ENCODE peak calls at places on chromosomes 16 and 17, in nine cellular contexts. One of them, this sample, is unnamed.

GRCh38 chr16:47143329-47143676 is 442 bp downstream of the NETO2 start:
- DNase-seq in heart left ventricle: peak; percentile 76
- DNase-seq in GM12878: no peak
- DNase-seq in B cell: peak; percentile 87
- DNase-seq in fibroblast of lung: peak; percentile 63
- DNase-seq in CD14-positive monocyte: no peak
- DNase-seq in heart right ventricle: peak; percentile 59
- DNase-seq in neural crest cell: peak; percentile 68
- DNase-seq in A549: peak; percentile 84
- DNase-seq in this sample: peak; percentile 88

GRCh38 chr17:67687541-67687940 is 30.2 kb upstream of the NOL11 start:
- DNase-seq in GM12878: no peak
- DNase-seq in neural crest cell: no peak
- DNase-seq in fibroblast of lung: no peak
- DNase-seq in heart left ventricle: no peak
- DNase-seq in heart right ventricle: no peak
- DNase-seq in B cell: no peak
- DNase-seq in A549: no peak
- DNase-seq in CD14-positive monocyte: no peak
- DNase-seq in this sample: no peak

GRCh38 chr17:54172654-54173316 is 350.1 kb downstream of the KIF2B start:
- DNase-seq in A549: peak; percentile 41
- DNase-seq in heart right ventricle: no peak
- DNase-seq in CD14-positive monocyte: no peak
- DNase-seq in heart left ventricle: no peak
- DNase-seq in GM12878: no peak
- DNase-seq in B cell: no peak
- DNase-seq in fibroblast of lung: no peak
- DNase-seq in neural crest cell: peak; percentile 31
- DNase-seq in this sample: no peak

GRCh38 chr16:17260271-17260849 is 210.4 kb downstream of the XYLT1 start:
- DNase-seq in CD14-positive monocyte: no peak
- DNase-seq in heart right ventricle: no peak
- DNase-seq in GM12878: no peak
- DNase-seq in fibroblast of lung: no peak
- DNase-seq in heart left ventricle: no peak
- DNase-seq in A549: no peak
- DNase-seq in neural crest cell: no peak
- DNase-seq in B cell: no peak
- DNase-seq in this sample: no peak

GRCh38 chr17:56125830-56126819 is 27.1 kb upstream of the ANKFN1 start:
- DNase-seq in GM12878: no peak
- DNase-seq in B cell: no peak
- DNase-seq in A549: peak; percentile 52
- DNase-seq in neural crest cell: peak; percentile 18
- DNase-seq in heart right ventricle: no peak
- DNase-seq in heart left ventricle: no peak
- DNase-seq in CD14-positive monocyte: no peak
- DNase-seq in fibroblast of lung: peak; percentile 61
- DNase-seq in this sample: no peak

GRCh38 chr16:72050769-72051464 is 3.4 kb upstream of the HP start:
- DNase-seq in heart left ventricle: no peak
- DNase-seq in heart right ventricle: no peak
- DNase-seq in neural crest cell: no peak
- DNase-seq in CD14-positive monocyte: no peak
- DNase-seq in B cell: no peak
- DNase-seq in fibroblast of lung: peak; percentile 29
- DNase-seq in A549: no peak
- DNase-seq in GM12878: no peak
- DNase-seq in this sample: no peak

GRCh38 chr17:73005360-73005759 is 87.1 kb downstream of the SLC39A11 start:
- DNase-seq in fibroblast of lung: no peak
- DNase-seq in heart right ventricle: no peak
- DNase-seq in B cell: no peak
- DNase-seq in heart left ventricle: no peak
- DNase-seq in GM12878: no peak
- DNase-seq in neural crest cell: no peak
- DNase-seq in CD14-positive monocyte: no peak
- DNase-seq in A549: no peak
- DNase-seq in this sample: no peak

GRCh38 chr16:50251375-50252081 is 14.8 kb upstream of the ADCY7 start:
- DNase-seq in fibroblast of lung: peak; percentile 98
- DNase-seq in B cell: no peak
- DNase-seq in neural crest cell: no peak
- DNase-seq in CD14-positive monocyte: no peak
- DNase-seq in heart right ventricle: no peak
- DNase-seq in A549: no peak
- DNase-seq in heart left ventricle: peak; percentile 43
- DNase-seq in GM12878: no peak
- DNase-seq in this sample: no peak

GRCh38 chr16:74738134-74738541 is 36.5 kb downstream of the FA2H start:
- DNase-seq in GM12878: no peak
- DNase-seq in neural crest cell: no peak
- DNase-seq in heart left ventricle: no peak
- DNase-seq in CD14-positive monocyte: no peak
- DNase-seq in fibroblast of lung: peak; percentile 31
- DNase-seq in heart right ventricle: no peak
- DNase-seq in A549: peak; percentile 91
- DNase-seq in B cell: no peak
- DNase-seq in this sample: no peak

GRCh38 chr17:8237175-8237574 is 10.7 kb downstream of the CTC1 start:
- DNase-seq in A549: no peak
- DNase-seq in CD14-positive monocyte: no peak
- DNase-seq in fibroblast of lung: no peak
- DNase-seq in heart right ventricle: no peak
- DNase-seq in neural crest cell: no peak
- DNase-seq in heart left ventricle: no peak
- DNase-seq in GM12878: no peak
- DNase-seq in B cell: no peak
- DNase-seq in this sample: no peak

GRCh38 chr17:10805911-10806310 is 2.0 kb upstream of the TMEM238L start:
- DNase-seq in heart right ventricle: no peak
- DNase-seq in CD14-positive monocyte: no peak
- DNase-seq in A549: no peak
- DNase-seq in heart left ventricle: no peak
- DNase-seq in GM12878: no peak
- DNase-seq in fibroblast of lung: no peak
- DNase-seq in neural crest cell: no peak
- DNase-seq in B cell: no peak
- DNase-seq in this sample: no peak

GRCh38 chr16:50765246-50765645 is 23.4 kb downstream of the CYLD start:
- DNase-seq in B cell: no peak
- DNase-seq in heart right ventricle: no peak
- DNase-seq in fibroblast of lung: no peak
- DNase-seq in GM12878: no peak
- DNase-seq in neural crest cell: no peak
- DNase-seq in CD14-positive monocyte: no peak
- DNase-seq in heart left ventricle: no peak
- DNase-seq in A549: no peak
- DNase-seq in this sample: no peak

GRCh38 chr16:85400305-85401205 is 212.6 kb upstream of the GSE1 start:
- DNase-seq in heart right ventricle: no peak
- DNase-seq in heart left ventricle: peak; percentile 38
- DNase-seq in CD14-positive monocyte: peak; percentile 32
- DNase-seq in fibroblast of lung: no peak
- DNase-seq in GM12878: no peak
- DNase-seq in B cell: no peak
- DNase-seq in neural crest cell: no peak
- DNase-seq in A549: no peak
- DNase-seq in this sample: no peak

GRCh38 chr17:54899721-54900456 is 763 bp upstream of the TOM1L1 start:
- DNase-seq in CD14-positive monocyte: no peak
- DNase-seq in neural crest cell: peak; percentile 2
- DNase-seq in fibroblast of lung: no peak
- DNase-seq in heart left ventricle: no peak
- DNase-seq in A549: no peak
- DNase-seq in B cell: no peak
- DNase-seq in heart right ventricle: no peak
- DNase-seq in GM12878: no peak
- DNase-seq in this sample: no peak

GRCh38 chr16:29806096-29806579 is at the start of gene MAZ:
- DNase-seq in heart right ventricle: no peak
- DNase-seq in A549: peak; percentile 96
- DNase-seq in neural crest cell: peak; percentile 37
- DNase-seq in fibroblast of lung: no peak
- DNase-seq in B cell: peak; percentile 97
- DNase-seq in CD14-positive monocyte: no peak
- DNase-seq in GM12878: no peak
- DNase-seq in heart left ventricle: no peak
- DNase-seq in this sample: peak; percentile 83

DNA sequence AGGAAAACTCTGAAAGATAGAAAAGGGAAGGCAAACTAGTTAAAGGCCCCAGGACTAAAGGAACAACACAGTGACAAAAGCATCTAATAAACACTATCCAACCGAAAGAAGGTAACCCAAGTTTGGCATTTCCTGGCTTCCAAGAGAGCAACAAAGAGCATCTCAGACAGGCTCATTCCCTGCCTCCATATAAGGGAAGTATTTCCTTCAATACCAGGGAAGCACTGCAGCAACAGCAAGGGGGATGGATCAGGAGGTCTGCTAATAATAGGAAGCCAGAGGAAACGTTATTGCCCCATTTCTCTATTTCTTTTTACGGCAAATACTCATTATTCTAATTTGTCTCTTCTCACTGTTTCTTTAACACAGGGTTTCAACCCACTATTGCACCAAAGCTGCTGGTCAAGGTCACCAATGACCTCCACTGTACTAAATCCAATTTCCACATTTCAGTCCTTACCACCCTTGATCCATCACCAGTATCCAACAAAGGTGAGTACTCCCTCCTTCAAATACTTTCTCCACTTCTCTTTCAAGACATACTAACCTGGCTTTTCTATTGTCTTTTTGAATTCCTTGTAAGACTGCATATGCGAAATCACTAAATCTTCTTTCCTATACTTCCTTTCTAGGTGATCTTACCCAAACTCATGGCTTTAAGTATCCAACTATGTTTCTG is 86.1 kb downstream of the KANSL1 start:
- DNase-seq in GM12878: no peak
- DNase-seq in heart left ventricle: no peak
- DNase-seq in B cell: no peak
- DNase-seq in heart right ventricle: no peak
- DNase-seq in CD14-positive monocyte: no peak
- DNase-seq in fibroblast of lung: no peak
- DNase-seq in neural crest cell: no peak
- DNase-seq in A549: no peak
- DNase-seq in this sample: no peak
- TF ChIP-seq CTCF in GM12878: no peak
- TF ChIP-seq CTCF in heart left ventricle: no peak
- TF ChIP-seq CTCF in B cell: no peak
- TF ChIP-seq CTCF in heart right ventricle: no peak
- TF ChIP-seq CTCF in CD14-positive monocyte: no peak
- TF ChIP-seq CTCF in fibroblast of lung: no peak
- TF ChIP-seq CTCF in neural crest cell: no peak
- TF ChIP-seq CTCF in A549: no peak
- TF ChIP-seq CTCF in this sample: no peak

GRCh38 chr17:35660902-35661301 is 70.5 kb upstream of the RASL10B start:
- DNase-seq in heart left ventricle: no peak
- DNase-seq in neural crest cell: no peak
- DNase-seq in fibroblast of lung: no peak
- DNase-seq in A549: no peak
- DNase-seq in heart right ventricle: no peak
- DNase-seq in B cell: no peak
- DNase-seq in CD14-positive monocyte: no peak
- DNase-seq in GM12878: no peak
- DNase-seq in this sample: no peak

GRCh38 chr17:35651467-35651866 is 64.3 kb downstream of the AP2B1 start:
- DNase-seq in B cell: no peak
- DNase-seq in heart right ventricle: no peak
- DNase-seq in heart left ventricle: no peak
- DNase-seq in GM12878: no peak
- DNase-seq in A549: no peak
- DNase-seq in fibroblast of lung: no peak
- DNase-seq in CD14-positive monocyte: no peak
- DNase-seq in neural crest cell: no peak
- DNase-seq in this sample: no peak

GRCh38 chr17:35653619-35654361 is 66.7 kb downstream of the AP2B1 start:
- DNase-seq in neural crest cell: no peak
- DNase-seq in B cell: no peak
- DNase-seq in GM12878: no peak
- DNase-seq in CD14-positive monocyte: no peak
- DNase-seq in fibroblast of lung: no peak
- DNase-seq in heart left ventricle: no peak
- DNase-seq in heart right ventricle: no peak
- DNase-seq in A549: no peak
- DNase-seq in this sample: no peak

GRCh38 chr17:35655303-35655702 is 68.2 kb downstream of the AP2B1 start:
- DNase-seq in GM12878: no peak
- DNase-seq in CD14-positive monocyte: no peak
- DNase-seq in fibroblast of lung: no peak
- DNase-seq in heart left ventricle: no peak
- DNase-seq in B cell: no peak
- DNase-seq in heart right ventricle: no peak
- DNase-seq in neural crest cell: no peak
- DNase-seq in A549: no peak
- DNase-seq in this sample: no peak
- TF ChIP-seq CTCF in GM12878: no peak
- TF ChIP-seq CTCF in CD14-positive monocyte: no peak
- TF ChIP-seq CTCF in fibroblast of lung: no peak
- TF ChIP-seq CTCF in heart left ventricle: no peak
- TF ChIP-seq CTCF in B cell: no peak
- TF ChIP-seq CTCF in heart right ventricle: no peak
- TF ChIP-seq CTCF in neural crest cell: no peak
- TF ChIP-seq CTCF in A549: no peak
- TF ChIP-seq CTCF in this sample: no peak

DNA sequence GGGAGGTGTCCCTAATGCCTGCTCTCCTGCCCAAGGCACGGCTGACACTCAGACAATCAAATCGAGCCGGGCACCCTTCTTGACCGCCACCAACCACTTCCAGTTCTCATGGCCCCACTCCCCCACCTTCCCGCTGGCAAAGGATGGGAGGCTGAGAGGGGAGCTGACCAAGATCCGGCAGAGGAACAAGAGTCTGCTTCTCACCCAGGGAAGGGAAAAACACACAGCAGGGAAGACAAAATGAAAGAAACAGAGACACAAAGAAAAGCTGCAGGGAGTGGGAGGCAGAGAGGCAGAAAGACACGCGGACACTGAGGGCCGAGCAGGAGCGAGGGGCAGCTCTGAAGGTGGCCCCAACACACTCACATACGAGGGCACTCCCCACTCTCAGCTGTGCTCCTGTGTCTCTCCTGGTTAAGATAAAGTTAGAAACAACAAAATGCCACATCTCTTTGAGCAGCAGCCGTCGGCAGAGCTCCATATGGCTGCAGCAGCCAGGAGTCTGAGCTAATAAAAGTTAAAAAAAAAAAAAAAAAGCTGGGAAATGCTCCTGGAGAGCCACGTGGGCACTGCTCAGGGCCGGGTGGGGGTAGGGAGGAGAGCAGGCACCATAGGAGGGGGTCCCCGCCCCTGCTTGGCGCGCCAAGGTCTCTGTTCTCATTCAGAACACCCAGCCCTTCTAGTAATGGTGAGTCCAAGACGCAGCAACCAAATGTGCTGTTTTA is 7.4 kb downstream of the LRRC75A start:
- DNase-seq in fibroblast of lung: no peak
- DNase-seq in CD14-positive monocyte: no peak
- DNase-seq in A549: no peak
- DNase-seq in heart right ventricle: no peak
- DNase-seq in neural crest cell: no peak
- DNase-seq in GM12878: no peak
- DNase-seq in heart left ventricle: no peak
- DNase-seq in B cell: no peak
- DNase-seq in this sample: no peak
- TF ChIP-seq CTCF in fibroblast of lung: no peak
- TF ChIP-seq CTCF in CD14-positive monocyte: no peak
- TF ChIP-seq CTCF in A549: no peak
- TF ChIP-seq CTCF in heart right ventricle: no peak
- TF ChIP-seq CTCF in neural crest cell: no peak
- TF ChIP-seq CTCF in GM12878: no peak
- TF ChIP-seq CTCF in heart left ventricle: no peak
- TF ChIP-seq CTCF in B cell: no peak
- TF ChIP-seq CTCF in this sample: no peak

GRCh38 chr16:4477966-4478365 is 1.8 kb downstream of the HMOX2 start:
- DNase-seq in heart right ventricle: no peak
- DNase-seq in fibroblast of lung: peak; percentile 75
- DNase-seq in heart left ventricle: no peak
- DNase-seq in GM12878: no peak
- DNase-seq in neural crest cell: no peak
- DNase-seq in B cell: no peak
- DNase-seq in CD14-positive monocyte: peak; percentile 53
- DNase-seq in A549: no peak
- DNase-seq in this sample: no peak
- TF ChIP-seq CTCF in heart right ventricle: no peak
- TF ChIP-seq CTCF in fibroblast of lung: peak; percentile 44
- TF ChIP-seq CTCF in heart left ventricle: peak; percentile 16
- TF ChIP-seq CTCF in GM12878: no peak
- TF ChIP-seq CTCF in neural crest cell: peak; percentile 43
- TF ChIP-seq CTCF in B cell: no peak
- TF ChIP-seq CTCF in CD14-positive monocyte: peak; percentile 31
- TF ChIP-seq CTCF in A549: no peak
- TF ChIP-seq CTCF in this sample: no peak

This sample was measured in GM10248.